ENCODE peak calls at places on chromosomes 1 and 21, in four cellular contexts. E is heart left ventricle, A is HCT116, B is Peyer's patch. H is an unnamed sample.

GRCh38 chr1:199038188-199038587 is 399.3 kb downstream of the PTPRC start:
- DNase-seq in E (no peak), A (no peak), B (no peak), H (no peak)

GRCh38 chr1:3038113-3038551 is 16.9 kb downstream of the ACTRT2 start:
- DNase-seq in E (no peak), A (no peak), B (no peak), H (no peak)

GRCh38 chr1:203049576-203050180 is 23.4 kb downstream of the PPFIA4 start:
- DNase-seq in E (no peak), A (no peak), B (no peak), H (no peak)

GRCh38 chr1:173488001-173488400 is 10.9 kb downstream of the PRDX6 start:
- DNase-seq in E (no peak), A (no peak), B (no peak), H (no peak)

GRCh38 chr1:168483531-168483930 is 60.3 kb downstream of the XCL2 start:
- DNase-seq in E (no peak), A (no peak), B (no peak), H (no peak)

GRCh38 chr1:198563578-198563977 is 23.1 kb upstream of the ATP6V1G3 start:
- DNase-seq in E (no peak), A (no peak), B (no peak), H (no peak)

GRCh38 chr1:110188116-110188618 is 21.9 kb upstream of the KCNC4 start:
- DNase-seq in E (peak), A (no peak), B (no peak), H (peak)

GRCh38 chr1:42971848-42972291 is 13.2 kb upstream of the SLC2A1 start:
- DNase-seq in E (no peak), A (no peak), B (peak), H (no peak)

GRCh38 chr1:55234016-55234415 is 18.9 kb upstream of the USP24 start:
- DNase-seq in E (no peak), A (no peak), B (no peak), H (no peak)

GRCh38 chr1:32753532-32754281 is 51.1 kb upstream of the SYNC start:
- DNase-seq in E (peak), A (no peak), B (peak), H (peak)

GRCh38 chr1:46062651-46063319 is 69.6 kb downstream of the PIK3R3 start:
- DNase-seq in E (no peak), A (no peak), B (no peak), H (no peak)

GRCh38 chr1:1426496-1426960 is 5.5 kb upstream of the ANKRD65 start:
- DNase-seq in E (no peak), A (no peak), B (no peak), H (no peak)

GRCh38 chr1:60621524-60621923 is 460.8 kb upstream of the NFIA start:
- DNase-seq in E (no peak), A (no peak), B (no peak), H (no peak)

GRCh38 chr1:220528679-220529529 is 968 bp downstream of the MARK1 start:
- DNase-seq in E (peak), A (no peak), B (no peak), H (no peak)

GRCh38 chr1:168031627-168032026 is 94.8 kb upstream of the MPC2 start:
- DNase-seq in E (no peak), A (no peak), B (no peak), H (no peak)

GRCh38 chr1:221664253-221664652 is 77.6 kb downstream of the DUSP10 start:
- DNase-seq in E (no peak), A (no peak), B (no peak), H (no peak)

GRCh38 chr1:183566026-183566425 is 24.2 kb downstream of the NCF2 start:
- DNase-seq in E (no peak), A (no peak), B (no peak), H (no peak)

GRCh38 chr1:14294860-14295259 is 303.6 kb upstream of the KAZN start:
- DNase-seq in E (no peak), A (no peak), B (no peak), H (no peak)

GRCh38 chr21:18493420-18493819 is 89.8 kb upstream of the TMPRSS15 start:
- DNase-seq in E (no peak), A (no peak), B (no peak), H (no peak)

GRCh38 chr1:224198572-224198971 is 15.5 kb downstream of the DEGS1 start:
- DNase-seq in E (no peak), A (no peak), B (no peak), H (no peak)

GRCh38 chr1:245926888-245927287 is 580.2 kb downstream of the SMYD3 start:
- DNase-seq in E (no peak), A (no peak), B (no peak), H (no peak)

GRCh38 chr1:100457683-100458082 is 80.3 kb upstream of the GPR88 start:
- DNase-seq in E (no peak), A (no peak), B (no peak), H (no peak)

GRCh38 chr1:116966791-116967190 is 34.8 kb upstream of the CD101 start:
- DNase-seq in E (no peak), A (no peak), B (no peak), H (no peak)

GRCh38 chr1:186429017-186429416 is 31.9 kb downstream of the PDC start:
- DNase-seq in E (no peak), A (no peak), B (no peak), H (no peak)

GRCh38 chr1:210754931-210755670 is 378.8 kb downstream of the KCNH1 start:
- DNase-seq in E (no peak), A (no peak), B (no peak), H (no peak)

GRCh38 chr1:21526441-21526840 is 17.2 kb downstream of the ALPL start:
- DNase-seq in E (no peak), A (no peak), B (no peak), H (no peak)

GRCh38 chr21:31855180-31855579 is 17.6 kb upstream of the HUNK start:
- DNase-seq in E (no peak), A (no peak), B (no peak), H (no peak)

GRCh38 chr1:209545423-209545822 is 38.1 kb upstream of the CAMK1G start:
- DNase-seq in E (no peak), A (no peak), B (no peak), H (no peak)

GRCh38 chr1:87783315-87783714 is 454.6 kb downstream of the LMO4 start:
- DNase-seq in E (no peak), A (no peak), B (no peak), H (no peak)

GRCh38 chr1:36306210-36306901 is at the start of gene SH3D21:
- DNase-seq in E (no peak), A (no peak), B (peak), H (no peak)

GRCh38 chr1:40977721-40978120 is 1.8 kb upstream of the CTPS1 start:
- DNase-seq in E (no peak), A (no peak), B (no peak), H (no peak)

GRCh38 chr1:159088566-159089183 is 12.1 kb upstream of the AIM2 start:
- DNase-seq in E (no peak), A (no peak), B (no peak), H (no peak)

GRCh38 chr1:159089184-159089791 is 12.7 kb upstream of the AIM2 start:
- DNase-seq in E (no peak), A (no peak), B (no peak), H (no peak)

GRCh38 chr1:159092398-159092760 is 15.8 kb upstream of the AIM2 start:
- DNase-seq in E (no peak), A (no peak), B (no peak), H (no peak)

GRCh38 chr1:159090566-159091546 is 14.3 kb upstream of the AIM2 start:
- DNase-seq in E (no peak), A (no peak), B (no peak), H (no peak)

GRCh38 chr1:159091547-159092397 is 15.2 kb upstream of the AIM2 start:
- DNase-seq in E (no peak), A (no peak), B (no peak), H (no peak)
- H3K27ac ChIP-seq in E (no peak), A (no peak), B (no peak), H (no peak)

GRCh38 chr1:235329139-235329808 is 904 bp downstream of the GGPS1 start:
- DNase-seq in E (peak), A (no peak), B (peak), H (no peak)

GRCh38 chr1:235326719-235327558 is 1.0 kb downstream of the ARID4B start:
- DNase-seq in E (peak), A (no peak), B (peak), H (peak)

GRCh38 chr1:235327559-235328270 is at the start of gene ARID4B:
- DNase-seq in E (no peak), A (no peak), B (peak), H (no peak)

GRCh38 chr1:235330918-235331285 is 2.5 kb downstream of the GGPS1 start:
- DNase-seq in E (no peak), A (no peak), B (no peak), H (no peak)

GRCh38 chr1:235328271-235329138 is at the start of gene GGPS1:
- DNase-seq in E (peak), A (peak), B (peak), H (peak)
- TF ChIP-seq POLR2A in E (no peak), A (peak), B (peak), H (peak)

DNA sequence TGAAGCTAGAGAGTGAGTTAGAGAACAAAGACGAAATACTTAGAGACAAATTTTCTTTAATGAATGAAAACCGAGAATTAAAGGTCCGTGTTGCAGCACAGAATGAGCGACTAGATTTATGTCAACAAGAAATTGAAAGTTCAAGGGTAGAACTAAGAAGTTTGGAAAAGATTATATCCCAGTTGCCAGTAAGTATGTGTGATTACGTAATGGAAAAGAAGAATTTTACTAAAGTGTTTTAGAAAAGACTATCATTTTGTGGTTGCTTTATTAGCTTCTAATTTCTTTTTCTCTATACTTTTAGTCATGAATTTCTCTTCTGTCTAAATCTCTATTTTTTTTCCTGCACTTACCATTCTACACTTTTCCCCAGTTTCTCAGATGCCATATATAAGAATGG is 26.7 kb downstream of the CCDC18 start:
- DNase-seq in E (no peak), A (no peak), B (no peak), H (no peak)
- H3K4me3 ChIP-seq in E (no peak), A (no peak), B (no peak), H (no peak)

GRCh38 chr1:10868599-10868965 is 72.1 kb upstream of the CASZ1 start:
- DNase-seq in E (no peak), A (no peak), B (no peak), H (no peak)
- H3K27ac ChIP-seq in E (no peak), A (no peak), B (no peak), H (no peak)

GRCh38 chr1:6393400-6394187 is at the start of gene ACOT7:
- DNase-seq in E (peak), A (peak), B (peak), H (peak)
- TF ChIP-seq POLR2A in E (no peak), A (no peak), B (peak), H (peak)